ENCODE peak calls at places on chromosomes 6 and 20, in eight cellular contexts. L, H, B, Q, U, A, C and O are unnamed samples.

GRCh38 chr20:59145926-59146800 is 17.5 kb upstream of the ZNF831 start:
- DNase-seq in L (no peak), H (no peak), B (no peak), Q (no peak), U (no peak), A (no peak), C (no peak), O (no peak)

GRCh38 chr20:26214991-26215390 is 518.3 kb upstream of the ZNF337 start:
- DNase-seq in L (no peak), H (no peak), B (no peak), Q (no peak), U (no peak), A (no peak), C (no peak), O (no peak)

GRCh38 chr6:118876814-118877213 is 17.1 kb upstream of the ASF1A start:
- DNase-seq in L (peak; percentile 74), H (no peak), B (no peak), Q (no peak), U (no peak), A (no peak), C (no peak), O (no peak)

GRCh38 chr6:130223508-130223907 is 757 bp upstream of the SAMD3 start:
- DNase-seq in L (no peak), H (no peak), B (peak; percentile 16), Q (no peak), U (no peak), A (peak; percentile 18), C (no peak), O (no peak)

GRCh38 chr6:94300424-94301144 is 881.2 kb upstream of the EPHA7 start:
- DNase-seq in L (no peak), H (no peak), B (no peak), Q (no peak), U (no peak), A (no peak), C (no peak), O (no peak)

GRCh38 chr6:120378582-120379220 is 955.6 kb downstream of the TBC1D32 start:
- DNase-seq in L (peak; percentile 70), H (peak; percentile 52), B (peak; percentile 40), Q (peak; percentile 72), U (peak; percentile 63), A (peak; percentile 80), C (no peak), O (peak; percentile 47)

GRCh38 chr20:38730989-38731737 is 6.9 kb downstream of the SLC32A1 start:
- DNase-seq in L (peak; percentile 66), H (peak; percentile 73), B (peak; percentile 53), Q (peak; percentile 62), U (peak; percentile 90), A (peak; percentile 96), C (peak; percentile 77), O (peak; percentile 38)

GRCh38 chr6:44700422-44700821 is 312.9 kb downstream of the CDC5L start:
- DNase-seq in L (no peak), H (no peak), B (no peak), Q (no peak), U (no peak), A (no peak), C (no peak), O (no peak)

GRCh38 chr20:21184810-21185209 is 58.9 kb downstream of the KIZ start:
- DNase-seq in L (peak; percentile 93), H (no peak), B (peak; percentile 64), Q (peak; percentile 71), U (no peak), A (no peak), C (no peak), O (no peak)

GRCh38 chr20:25867776-25868649 is 171.4 kb upstream of the ZNF337 start:
- DNase-seq in L (no peak), H (peak; percentile 64), B (peak; percentile 59), Q (no peak), U (peak; percentile 86), A (peak; percentile 88), C (no peak), O (peak; percentile 37)

GRCh38 chr6:28218312-28219248 is 6.5 kb upstream of the ZSCAN9 start:
- DNase-seq in L (peak; percentile 60), H (peak; percentile 77), B (peak; percentile 20), Q (peak; percentile 70), U (peak; percentile 69), A (peak; percentile 69), C (no peak), O (no peak)

GRCh38 chr6:33620158-33620583 is 951 bp upstream of the ITPR3 start:
- DNase-seq in L (peak; percentile 47), H (peak; percentile 55), B (no peak), Q (no peak), U (peak; percentile 53), A (no peak), C (peak; percentile 70), O (peak; percentile 58)

GRCh38 chr20:20781029-20781428 is 68.6 kb upstream of the RALGAPA2 start:
- DNase-seq in L (no peak), H (no peak), B (no peak), Q (no peak), U (no peak), A (no peak), C (no peak), O (no peak)

GRCh38 chr6:161696828-161697227 is 423.0 kb upstream of the AGPAT4 start:
- DNase-seq in L (no peak), H (no peak), B (no peak), Q (no peak), U (no peak), A (no peak), C (no peak), O (no peak)

GRCh38 chr6:37699138-37699766 is 1.6 kb upstream of the MDGA1 start:
- DNase-seq in L (no peak), H (no peak), B (no peak), Q (no peak), U (no peak), A (no peak), C (no peak), O (no peak)

GRCh38 chr20:20482453-20482852 is 114.5 kb downstream of the INSM1 start:
- DNase-seq in L (no peak), H (no peak), B (no peak), Q (peak; percentile 12), U (no peak), A (no peak), C (no peak), O (no peak)

GRCh38 chr20:44033344-44033743 is 118.7 kb downstream of the TOX2 start:
- DNase-seq in L (no peak), H (no peak), B (no peak), Q (no peak), U (no peak), A (no peak), C (peak; percentile 64), O (no peak)

GRCh38 chr6:110573537-110573936 is 97.1 kb upstream of the SLC22A16 start:
- DNase-seq in L (no peak), H (no peak), B (no peak), Q (no peak), U (no peak), A (no peak), C (no peak), O (no peak)

GRCh38 chr6:158011980-158012566 is 30.4 kb downstream of the SYNJ2 start:
- DNase-seq in L (no peak), H (no peak), B (no peak), Q (no peak), U (no peak), A (no peak), C (no peak), O (no peak)

GRCh38 chr20:36175016-36175415 is 20.5 kb downstream of the EPB41L1 start:
- DNase-seq in L (no peak), H (no peak), B (no peak), Q (no peak), U (no peak), A (no peak), C (no peak), O (no peak)

GRCh38 chr6:33592595-33593413 is 12.7 kb upstream of the BAK1 start:
- DNase-seq in L (no peak), H (peak; percentile 71), B (no peak), Q (no peak), U (peak; percentile 68), A (peak; percentile 94), C (no peak), O (no peak)

GRCh38 chr6:117373211-117373813 is 52.4 kb downstream of the ROS1 start:
- DNase-seq in L (no peak), H (no peak), B (no peak), Q (no peak), U (no peak), A (no peak), C (no peak), O (no peak)

GRCh38 chr20:40692240-40693011 is 3.4 kb upstream of the MAFB start:
- DNase-seq in L (no peak), H (no peak), B (no peak), Q (no peak), U (peak; percentile 48), A (peak; percentile 62), C (no peak), O (no peak)
- TF ChIP-seq EZH2 in L (no peak), H (peak; percentile 83), B (no peak), Q (no peak), U (peak; percentile 97), A (peak; percentile 75), C (no peak), O (no peak)

DNA sequence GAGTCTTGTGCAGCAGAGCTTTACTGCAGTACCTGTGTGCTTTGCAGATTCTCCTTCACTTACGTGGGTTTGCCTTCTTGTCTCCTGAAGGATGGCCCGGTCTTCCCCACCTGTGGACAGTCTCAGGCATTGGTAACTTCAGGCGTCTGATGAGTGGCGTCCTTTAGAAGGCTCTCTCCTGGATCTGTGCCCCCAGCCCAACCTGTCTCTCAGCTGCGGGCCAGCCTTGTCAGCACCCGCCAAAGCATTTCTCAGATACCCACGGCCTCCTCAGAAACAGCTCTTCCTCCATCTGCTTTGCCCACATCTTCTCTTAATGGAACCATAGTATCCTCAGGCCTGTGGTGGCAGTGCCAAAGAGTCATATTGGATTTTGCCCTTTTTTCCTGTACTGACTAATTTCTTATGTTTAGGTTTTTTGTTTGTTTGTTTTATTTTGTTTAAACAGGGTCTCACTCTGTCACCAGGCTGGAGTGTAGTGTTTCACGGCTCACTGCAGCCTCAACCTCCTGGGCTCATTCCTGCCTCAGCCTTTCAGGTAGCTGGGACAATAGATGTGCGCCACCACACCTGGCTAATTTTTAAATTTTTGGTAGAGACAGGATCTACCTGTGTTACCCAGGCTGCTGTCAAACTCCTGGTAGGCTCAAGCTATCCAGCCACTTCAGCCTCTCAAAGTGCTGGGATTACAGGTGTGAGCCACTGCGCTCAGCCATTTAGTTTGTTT is 96.6 kb downstream of the ARID1B start:
- DNase-seq in L (no peak), H (no peak), B (no peak), Q (no peak), U (no peak), A (no peak), C (no peak), O (no peak)
- H4K20me1 ChIP-seq in L (no peaks in the 10 kb centered on the region), H (peaks cover 55% of the 10 kb centered on the region), B (peaks cover 2% of the 10 kb centered on the region), Q (peaks cover 12% of the 10 kb centered on the region), U (peaks cover 86% of the 10 kb centered on the region), A (peaks cover 19% of the 10 kb centered on the region), C (peaks cover 87% of the 10 kb centered on the region), O (no peaks in the 10 kb centered on the region)

DNA sequence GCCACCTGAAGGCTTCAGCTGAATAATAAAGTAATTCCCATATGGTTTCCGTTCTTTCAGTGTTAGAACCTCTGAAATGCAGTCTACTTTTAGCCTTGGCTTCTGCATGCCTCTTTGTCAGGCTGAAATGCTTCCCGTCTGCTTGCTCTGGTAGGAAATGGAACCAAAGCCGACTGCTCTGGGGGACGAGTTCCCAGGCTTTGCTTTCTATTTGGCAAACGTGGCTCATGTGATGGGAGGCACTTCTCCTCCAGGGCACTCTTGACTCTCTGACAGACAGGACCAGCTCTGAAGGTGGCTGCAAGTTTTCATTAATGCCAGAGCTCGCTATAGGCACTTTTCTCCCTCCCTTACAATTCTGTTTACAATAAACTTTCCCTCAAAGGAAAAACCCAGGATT is 225.2 kb downstream of the PRL start:
- DNase-seq in L (no peak), H (peak; percentile 48), B (no peak), Q (no peak), U (peak; percentile 21), A (peak; percentile 59), C (peak; percentile 51), O (no peak)
- H3K4me3 ChIP-seq in L (no peak overlapping the region), H (no peak overlapping the region), B (no peak overlapping the region), Q (no peak overlapping the region), U (no peak overlapping the region), A (no peak overlapping the region), C (no peak overlapping the region), O (no peak overlapping the region)

GRCh38 chr20:64041781-64042771 is 6.1 kb downstream of the C20orf204 start:
- DNase-seq in L (peak; percentile 16), H (no peak), B (no peak), Q (no peak), U (peak; percentile 37), A (peak; percentile 57), C (peak; percentile 46), O (no peak)
- TF ChIP-seq EZH2 in L (no peak), H (peak; percentile 92), B (no peak), Q (no peak), U (peak; percentile 97), A (peak; percentile 79), C (peak; percentile 94), O (no peak)